ENCODE peak calls at places on chromosomes 13 and 19, in seven cellular contexts. D is neural progenitor cell, Z is GM23338, A is GM23248, Y is PC-9, W is SK-N-SH, V is MM.1S. X is an unnamed sample.
A peak's percentile ranks its signal among the peaks of the same experiment; 100 is the strongest.

GRCh38 chr13:68099616-68100015 is 869.5 kb upstream of the PCDH9 start:
- DNase-seq in D (no peak), Z (no peak), A (peak; percentile 0), Y (no peak), W (no peak), V (no peak), X (peak; percentile 61)

GRCh38 chr13:74256969-74257368 is 122.8 kb upstream of the KLF12 start:
- DNase-seq in D (no peak), Z (no peak), A (no peak), Y (no peak), W (no peak), V (no peak), X (no peak)

GRCh38 chr19:23273022-23273593 is 22.9 kb upstream of the ZNF724 start:
- DNase-seq in D (peak; percentile 38), Z (no peak), A (no peak), Y (no peak), W (peak; percentile 26), V (peak; percentile 7), X (no peak)

GRCh38 chr13:103044054-103044453 is 22.2 kb downstream of the SLC10A2 start:
- DNase-seq in D (no peak), Z (no peak), A (no peak), Y (no peak), W (no peak), V (no peak), X (no peak)

GRCh38 chr19:19405919-19406877 is 723 bp downstream of the GATAD2A start:
- DNase-seq in D (peak; percentile 80), Z (peak; percentile 83), A (peak; percentile 70), Y (peak; percentile 23), W (peak; percentile 80), V (peak; percentile 25), X (peak; percentile 54)

GRCh38 chr19:23698711-23699520 is 11.9 kb upstream of the ZNF675 start:
- DNase-seq in D (no peak), Z (peak; percentile 27), A (peak; percentile 2), Y (no peak), W (peak; percentile 42), V (peak; percentile 34), X (peak; percentile 43)

GRCh38 chr13:44300895-44301638 is 72.6 kb upstream of the SERP2 start:
- DNase-seq in D (no peak), Z (no peak), A (peak; percentile 59), Y (peak; percentile 56), W (no peak), V (no peak), X (peak; percentile 89)

GRCh38 chr19:32450217-32450616 is 44.6 kb downstream of the DPY19L3 start:
- DNase-seq in D (no peak), Z (no peak), A (no peak), Y (no peak), W (no peak), V (no peak), X (no peak)

GRCh38 chr19:12647490-12648071 is 19.0 kb downstream of the MAN2B1 start:
- DNase-seq in D (peak; percentile 60), Z (peak; percentile 88), A (peak; percentile 74), Y (no peak), W (peak; percentile 88), V (no peak), X (no peak)

GRCh38 chr19:7506385-7507328 is 9.2 kb upstream of the ZNF358 start:
- DNase-seq in D (peak; percentile 91), Z (peak; percentile 100), A (peak; percentile 73), Y (peak; percentile 98), W (peak; percentile 81), V (peak; percentile 82), X (peak; percentile 99)

GRCh38 chr13:50365683-50366391 is 350.6 kb downstream of the KCNRG start:
- DNase-seq in D (no peak), Z (no peak), A (no peak), Y (peak; percentile 73), W (no peak), V (peak; percentile 91), X (peak; percentile 76)

GRCh38 chr13:29527511-29527910 is 68.0 kb downstream of the SLC7A1 start:
- DNase-seq in D (no peak), Z (no peak), A (no peak), Y (no peak), W (no peak), V (no peak), X (no peak)

GRCh38 chr19:35665604-35666003 is 713 bp upstream of the UPK1A start:
- DNase-seq in D (no peak), Z (no peak), A (no peak), Y (no peak), W (no peak), V (no peak), X (no peak)

GRCh38 chr19:56538761-56539263 is at the start of gene ZFP28:
- DNase-seq in D (no peak), Z (peak; percentile 68), A (no peak), Y (no peak), W (peak; percentile 95), V (no peak), X (no peak)

GRCh38 chr19:55014714-55015113 is 23.4 kb downstream of the GP6 start:
- DNase-seq in D (no peak), Z (no peak), A (no peak), Y (no peak), W (peak; percentile 50), V (peak; percentile 35), X (peak; percentile 25)

GRCh38 chr19:15404780-15405211 is 14.0 kb downstream of the AKAP8L start:
- DNase-seq in D (no peak), Z (no peak), A (no peak), Y (no peak), W (no peak), V (no peak), X (no peak)

GRCh38 chr19:18118420-18119242 is 21.1 kb downstream of the MAST3 start:
- DNase-seq in D (no peak), Z (no peak), A (peak; percentile 41), Y (no peak), W (no peak), V (no peak), X (no peak)

GRCh38 chr19:13646758-13647157 is 117.6 kb upstream of the MRI1 start:
- DNase-seq in D (no peak), Z (no peak), A (no peak), Y (no peak), W (no peak), V (no peak), X (no peak)

GRCh38 chr19:41615207-41615606 is 11.7 kb downstream of the CEACAM4 start:
- DNase-seq in D (no peak), Z (no peak), A (no peak), Y (no peak), W (no peak), V (no peak), X (no peak)

DNA sequence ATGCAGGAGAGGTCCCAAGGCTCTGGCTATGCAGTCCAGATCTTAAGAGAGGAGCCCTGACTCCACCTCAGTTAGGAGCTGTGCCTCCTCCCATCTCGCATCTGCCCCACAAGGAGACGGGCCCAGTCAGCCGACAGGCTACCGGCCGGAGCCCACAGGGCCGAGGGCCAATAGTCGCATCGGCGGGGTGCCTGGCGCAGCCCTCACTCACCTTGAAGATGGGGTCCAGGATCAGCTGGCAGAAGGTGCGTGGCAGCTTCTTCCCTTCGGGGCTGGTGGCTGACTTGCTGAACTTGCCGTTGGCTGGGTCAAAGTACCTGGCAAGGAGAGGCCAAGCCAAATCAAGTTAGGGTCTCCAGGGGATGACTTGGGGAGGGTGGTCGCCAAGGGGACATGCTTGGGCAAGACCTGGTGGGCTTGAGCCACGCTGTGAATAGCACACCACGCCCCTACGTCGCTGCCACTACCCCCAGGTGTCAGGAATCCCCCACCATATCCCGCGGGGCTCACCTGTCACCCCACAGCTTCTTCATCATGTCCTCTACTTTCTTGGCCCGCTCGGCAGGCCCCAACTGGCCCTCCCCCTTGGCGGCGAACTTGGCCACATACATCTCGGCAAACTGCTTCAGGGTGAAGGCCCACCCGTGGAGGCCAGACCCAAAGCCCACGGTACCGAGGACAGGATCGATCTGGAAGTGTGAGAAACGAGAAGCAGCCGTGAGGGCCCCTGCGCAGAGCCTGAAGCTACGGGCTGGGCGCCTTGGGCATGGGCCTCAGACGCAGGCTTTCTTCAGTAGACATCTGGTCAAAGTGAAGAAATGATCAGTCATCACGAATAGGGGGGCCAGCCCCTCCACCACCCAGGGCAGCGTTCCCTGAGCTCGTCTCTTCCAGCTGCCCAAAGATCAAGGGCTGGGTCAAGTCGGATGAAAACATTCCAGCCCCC is 3.3 kb downstream of the EEF2 start:
- DNase-seq in D (no peak), Z (no peak), A (peak; percentile 36), Y (no peak), W (peak; percentile 17), V (no peak), X (no peak)
- H3F3A ChIP-seq in D (peaks cover 87% of the 10 kb centered on the region), Z (peaks cover 81% of the 10 kb centered on the region), A (peaks cover 50% of the 10 kb centered on the region), Y (peaks cover 87% of the 10 kb centered on the region), W (peaks cover 62% of the 10 kb centered on the region), V (peaks cover 86% of the 10 kb centered on the region), X (peaks cover 4% of the 10 kb centered on the region)

DNA sequence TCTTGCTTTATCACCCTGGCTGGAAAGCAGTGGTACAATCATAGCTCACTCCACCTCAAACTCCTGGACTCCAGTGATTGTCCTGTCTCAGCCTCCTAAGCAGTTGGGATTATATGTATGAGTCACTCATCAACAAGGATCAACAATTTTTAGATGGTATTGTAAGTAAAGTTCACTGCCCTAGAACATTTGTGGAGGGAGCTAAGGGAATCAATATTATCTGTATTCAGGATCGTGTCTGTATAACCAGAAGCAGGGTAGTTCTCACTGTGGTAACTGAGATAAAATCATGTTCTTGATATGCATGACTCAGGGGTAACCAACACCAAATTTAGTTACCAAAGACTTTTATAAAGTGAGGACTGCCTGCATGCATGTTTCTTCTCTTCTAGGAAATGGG is 27.0 kb downstream of the ZMYM5 start:
- DNase-seq in D (no peak), Z (no peak), A (peak; percentile 7), Y (no peak), W (no peak), V (no peak), X (peak; percentile 5)
- H4K20me1 ChIP-seq in D (no peaks in the 10 kb centered on the region), Z (no peaks in the 10 kb centered on the region), A (no peaks in the 10 kb centered on the region), Y (no peaks in the 10 kb centered on the region), W (peaks cover 17% of the 10 kb centered on the region), V (no peaks in the 10 kb centered on the region), X (no peaks in the 10 kb centered on the region)

GRCh38 chr19:1074512-1075283 is 7.7 kb downstream of the ARHGAP45 start:
- DNase-seq in D (no peak), Z (no peak), A (no peak), Y (peak; percentile 76), W (peak; percentile 100), V (peak; percentile 74), X (peak; percentile 72)
- H3F3A ChIP-seq in D (peaks cover 32% of the 10 kb centered on the region), Z (peaks cover 22% of the 10 kb centered on the region), A (no peaks in the 10 kb centered on the region), Y (peaks cover 17% of the 10 kb centered on the region), W (peaks cover 18% of the 10 kb centered on the region), V (peaks cover 35% of the 10 kb centered on the region), X (no peaks in the 10 kb centered on the region)

GRCh38 chr19:4402171-4403004 is at the start of gene CHAF1A:
- DNase-seq in D (peak; percentile 100), Z (peak; percentile 100), A (peak; percentile 100), Y (peak; percentile 96), W (peak; percentile 99), V (peak; percentile 100), X (peak; percentile 98)
- H4K20me1 ChIP-seq in D (peaks cover 71% of the 10 kb centered on the region), Z (peaks cover 52% of the 10 kb centered on the region), A (no peaks in the 10 kb centered on the region), Y (peaks cover 8% of the 10 kb centered on the region), W (peaks cover 17% of the 10 kb centered on the region), V (peaks cover 16% of the 10 kb centered on the region), X (peaks cover 13% of the 10 kb centered on the region)